ENCODE peak calls at places on chromosomes 11 and 22, in five cellular contexts. V is heart right ventricle, O is lung, Y is kidney, C is tibial artery. J is an unnamed sample. For H3K9me3, the result is how much of the 10 kb centered on the place peaks cover.

GRCh38 chr11:31102875-31103274 is 266.7 kb downstream of the DCDC1 start:
- DNase-seq in V (no peak), O (no peak), Y (no peak), C (no peak), J (no peak)

GRCh38 chr11:75945925-75946324 is 130.9 kb downstream of the UVRAG start:
- DNase-seq in V (no peak), O (no peak), Y (no peak), C (no peak), J (no peak)

GRCh38 chr11:23932485-23932898 is 564.4 kb upstream of the LUZP2 start:
- DNase-seq in V (no peak), O (no peak), Y (no peak), C (no peak), J (peak)

GRCh38 chr11:109857637-109858036 is 235.6 kb upstream of the ZC3H12C start:
- DNase-seq in V (no peak), O (no peak), Y (no peak), C (no peak), J (no peak)

GRCh38 chr11:1863352-1864215 is 10.7 kb downstream of the LSP1 start:
- DNase-seq in V (peak), O (peak), Y (peak), C (peak), J (peak)

GRCh38 chr11:61972112-61972795 is 4.8 kb upstream of the FTH1 start:
- DNase-seq in V (no peak), O (no peak), Y (no peak), C (peak), J (peak)

GRCh38 chr11:45337583-45338360 is 51.6 kb upstream of the SYT13 start:
- DNase-seq in V (no peak), O (no peak), Y (no peak), C (no peak), J (no peak)

GRCh38 chr11:47104337-47104950 is 72.2 kb downstream of the ARFGAP2 start:
- DNase-seq in V (no peak), O (no peak), Y (no peak), C (no peak), J (peak)

GRCh38 chr11:69595805-69596665 is 44.9 kb upstream of the CCND1 start:
- DNase-seq in V (no peak), O (no peak), Y (no peak), C (no peak), J (no peak)

GRCh38 chr11:134170909-134171281 is 52.9 kb downstream of the NCAPD3 start:
- DNase-seq in V (no peak), O (no peak), Y (no peak), C (no peak), J (no peak)
- H3K9me3 ChIP-seq in V (under half), O (under half), Y (under half), C (under half), J (under half)

DNA sequence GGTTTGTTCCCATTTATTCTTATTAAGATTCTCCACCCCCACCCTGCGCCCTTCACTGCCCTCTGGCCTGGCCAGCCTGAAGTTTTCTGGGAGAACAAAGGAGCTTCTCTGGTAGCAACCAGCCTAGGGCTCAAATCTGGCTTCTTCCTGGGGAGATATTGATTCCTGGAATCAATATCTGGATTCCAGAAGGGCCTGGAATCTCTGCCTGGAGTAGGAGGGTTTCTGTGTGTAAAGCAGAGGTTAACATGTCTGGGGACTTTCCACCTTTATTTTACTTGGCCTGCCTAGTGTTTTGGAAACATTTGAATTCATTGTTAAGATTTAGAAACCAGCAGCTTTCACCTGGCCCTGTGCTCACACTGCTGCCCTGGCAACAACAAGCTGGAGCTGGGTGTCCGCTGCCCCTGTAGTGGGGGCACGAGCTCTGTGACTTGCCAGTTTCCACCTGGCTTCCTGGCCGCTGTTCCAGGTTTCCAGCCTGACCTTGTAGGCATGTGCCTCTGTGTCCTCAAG is 5.5 kb downstream of the C11orf91 start:
- DNase-seq in V (no peak), O (no peak), Y (peak), C (no peak), J (no peak)
- H3K27ac ChIP-seq in V (peak), O (peak), Y (peak), C (no peak), J (no peak)

GRCh38 chr11:121334973-121335711 is 42.6 kb downstream of the SC5D start:
- DNase-seq in V (no peak), O (no peak), Y (no peak), C (no peak), J (no peak)
- TF ChIP-seq CTCF in V (peak), O (no peak), Y (no peak), C (no peak), J (no peak)

GRCh38 chr22:48084749-48085090 is 1322.3 kb downstream of the TBC1D22A start:
- DNase-seq in V (no peak), O (no peak), Y (no peak), C (no peak), J (no peak)

GRCh38 chr22:48086246-48086645 is 1323.8 kb downstream of the TBC1D22A start:
- DNase-seq in V (no peak), O (no peak), Y (no peak), C (no peak), J (no peak)

GRCh38 chr22:48082284-48082683 is 1319.8 kb downstream of the TBC1D22A start:
- DNase-seq in V (no peak), O (no peak), Y (no peak), C (no peak), J (no peak)

GRCh38 chr22:48083502-48083901 is 1321.1 kb downstream of the TBC1D22A start:
- DNase-seq in V (no peak), O (no peak), Y (no peak), C (no peak), J (no peak)

DNA sequence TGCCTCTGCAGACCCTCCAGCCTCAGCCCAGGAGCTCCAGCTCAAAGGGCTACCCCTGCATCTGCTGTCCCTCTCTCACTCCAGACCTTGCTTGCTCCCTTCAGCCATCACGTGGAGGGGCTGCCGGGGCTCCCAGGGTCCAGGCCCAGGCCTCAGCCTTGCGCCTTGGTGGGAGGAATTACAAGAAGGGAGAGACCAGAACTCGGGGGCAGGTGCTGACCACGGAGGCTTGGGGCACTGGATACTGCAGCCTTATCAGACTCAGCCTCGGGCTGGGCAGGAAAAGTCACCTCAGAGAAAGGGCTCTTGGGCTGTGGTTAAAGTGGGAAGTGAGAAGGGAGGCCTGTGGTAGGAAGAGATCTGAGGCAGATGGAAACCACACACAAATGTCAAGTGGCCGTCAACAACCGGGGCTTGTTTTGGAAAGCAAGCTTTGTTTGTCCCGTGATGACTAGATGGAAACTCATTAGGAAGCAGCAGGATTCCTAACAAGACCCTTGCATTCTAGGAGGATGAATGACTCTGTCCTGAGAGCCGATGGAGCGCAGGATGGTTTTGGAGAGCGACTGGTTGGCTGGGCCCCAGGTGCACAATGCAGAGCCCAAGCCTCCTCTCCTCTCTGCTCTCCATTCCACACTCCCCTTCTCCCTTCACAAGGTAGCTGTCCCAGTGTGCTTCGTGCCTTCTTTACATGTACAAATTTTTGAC is 1321.7 kb downstream of the TBC1D22A start:
- DNase-seq in V (no peak), O (no peak), Y (no peak), C (no peak), J (no peak)
- H3K9me3 ChIP-seq in V (under half), O (under half), Y (under half), C (under half), J (under half)

GRCh38 chr11:13983081-13983751 is 20.7 kb downstream of the SPON1 start:
- DNase-seq in V (no peak), O (no peak), Y (no peak), C (no peak), J (no peak)
- H3K27ac ChIP-seq in V (peak), O (no peak), Y (no peak), C (no peak), J (no peak)

GRCh38 chr22:46371623-46372226 is 36.2 kb downstream of the TRMU start:
- DNase-seq in V (no peak), O (no peak), Y (no peak), C (no peak), J (no peak)

GRCh38 chr22:46368422-46368821 is 32.9 kb downstream of the TRMU start:
- DNase-seq in V (peak), O (no peak), Y (peak), C (no peak), J (no peak)

GRCh38 chr22:46370584-46371373 is 35.3 kb downstream of the TRMU start:
- DNase-seq in V (peak), O (no peak), Y (peak), C (no peak), J (no peak)

GRCh38 chr22:46368871-46369715 is 33.6 kb downstream of the TRMU start:
- DNase-seq in V (peak), O (no peak), Y (peak), C (no peak), J (no peak)

DNA sequence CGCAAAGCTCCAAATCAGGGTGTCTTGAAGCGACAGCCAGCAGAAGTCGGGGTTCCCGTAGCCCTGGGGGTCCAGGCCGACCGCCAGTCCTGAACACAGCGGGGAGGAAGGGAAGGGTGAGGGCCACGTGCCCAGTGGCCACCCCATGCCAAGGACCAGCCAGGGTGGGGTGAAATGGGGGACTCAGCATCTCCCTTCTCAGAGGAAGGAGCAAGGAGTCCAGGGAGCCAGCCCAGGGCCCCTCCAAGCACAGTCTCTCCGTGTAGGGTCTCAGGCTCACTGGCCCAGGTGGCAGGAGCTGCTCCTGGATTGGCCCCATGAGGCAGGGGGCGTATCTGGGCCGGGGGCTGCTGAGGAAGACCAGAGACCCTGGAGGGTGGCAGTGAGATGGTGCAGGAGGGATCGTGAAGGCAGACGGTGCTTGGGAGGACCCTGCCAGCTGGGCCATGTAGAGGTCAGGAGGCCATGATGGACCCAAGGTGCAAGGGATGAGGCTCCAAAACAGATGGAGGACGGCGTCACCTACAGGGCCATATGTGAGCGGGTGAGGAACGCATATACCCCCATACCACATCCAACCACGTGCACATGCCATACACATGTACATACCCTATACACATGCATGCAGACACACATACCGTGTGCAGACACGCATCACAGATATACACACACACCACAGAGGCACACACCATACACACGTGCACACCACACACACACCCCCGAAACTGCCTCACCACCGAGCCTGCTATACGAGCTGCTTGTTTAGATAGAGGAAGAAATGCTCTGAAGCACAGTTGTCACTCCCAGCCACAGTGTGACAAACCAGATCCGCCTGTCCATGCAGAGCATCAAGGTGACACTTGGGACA is 34.4 kb downstream of the TRMU start:
- DNase-seq in V (peak), O (no peak), Y (peak), C (no peak), J (no peak)
- TF ChIP-seq CTCF in V (no peak), O (no peak), Y (no peak), C (no peak), J (no peak)